ENCODE peak calls at places on chromosomes 4 and X, in five cellular contexts. G is psoas muscle, C is fibroblast of the aortic adventitia, D is cardiac fibroblast, T is fibroblast of lung. L is an unnamed sample.
A peak's percentile ranks its signal among the peaks of the same experiment; 100 is the strongest.

GRCh38 chr4:23717528-23718248 is 172.2 kb downstream of the PPARGC1A start:
- DNase-seq in G (no peak), D (peak; percentile 31), C (peak; percentile 6), T (peak; percentile 36), L (peak; percentile 48)

GRCh38 chrX:106932960-106933537 is 12.8 kb downstream of the CLDN2 start:
- DNase-seq in C (peak; percentile 71), T (no peak), G (no peak), D (peak; percentile 69), L (peak; percentile 75)

GRCh38 chr4:41890085-41890484 is 45.1 kb upstream of the TMEM33 start:
- DNase-seq in G (no peak), C (no peak), T (no peak), D (no peak), L (no peak)

GRCh38 chr4:85717366-85717765 is 242.4 kb downstream of the ARHGAP24 start:
- DNase-seq in T (no peak), D (peak; percentile 43), C (peak; percentile 58), G (no peak), L (no peak)

GRCh38 chr4:128924951-128925350 is 115.5 kb downstream of the JADE1 start:
- DNase-seq in D (peak; percentile 36), C (peak; percentile 4), T (peak; percentile 57), G (no peak), L (peak; percentile 16)

GRCh38 chr4:168516841-168517240 is 20.0 kb downstream of the PALLD start:
- DNase-seq in T (no peak), G (no peak), D (no peak), C (no peak), L (no peak)

GRCh38 chr4:2834001-2834921 is 9.4 kb upstream of the ADD1 start:
- DNase-seq in G (peak; percentile 42), D (no peak), C (no peak), T (no peak), L (no peak)

GRCh38 chr4:87657525-87657924 is 7.4 kb downstream of the DMP1 start:
- DNase-seq in C (peak; percentile 30), D (peak; percentile 23), T (peak; percentile 77), G (no peak), L (peak; percentile 66)

GRCh38 chr4:3417448-3417847 is 24.3 kb upstream of the HGFAC start:
- DNase-seq in C (no peak), G (peak; percentile 36), D (no peak), T (no peak), L (no peak)

GRCh38 chr4:37138789-37139188 is 105.8 kb upstream of the NWD2 start:
- DNase-seq in D (no peak), T (no peak), G (no peak), C (no peak), L (no peak)

GRCh38 chr4:83830138-83830537 is 294.2 kb downstream of the GPAT3 start:
- DNase-seq in G (no peak), T (no peak), C (peak; percentile 37), D (no peak), L (peak; percentile 48)

GRCh38 chr4:30396772-30397475 is 323.2 kb upstream of the PCDH7 start:
- DNase-seq in G (no peak), T (peak; percentile 54), C (peak; percentile 52), D (peak; percentile 50), L (peak; percentile 86)

GRCh38 chrX:135520022-135520552 is 373 bp upstream of the INTS6L start:
- DNase-seq in C (peak; percentile 72), D (peak; percentile 72), G (no peak), T (peak; percentile 82), L (peak; percentile 71)

GRCh38 chrX:118423558-118423957 is 72.1 kb upstream of the DOCK11 start:
- DNase-seq in C (no peak), T (no peak), G (no peak), D (no peak), L (no peak)

GRCh38 chr4:82903737-82904136 is 3.2 kb downstream of the THAP9 start:
- DNase-seq in C (no peak), G (no peak), D (no peak), T (no peak), L (no peak)

GRCh38 chr4:139171878-139172691 is 4.9 kb downstream of the ELF2 start:
- DNase-seq in T (peak; percentile 60), D (peak; percentile 48), C (peak; percentile 58), G (no peak), L (peak; percentile 60)

GRCh38 chr4:3293410-3294391 is 880 bp downstream of the RGS12 start:
- DNase-seq in C (no peak), G (no peak), T (no peak), D (no peak), L (no peak)

GRCh38 chr4:137700072-137700471 is 167.8 kb upstream of the PCDH18 start:
- DNase-seq in G (no peak), C (peak; percentile 85), D (peak; percentile 53), T (peak; percentile 47), L (peak; percentile 38)

GRCh38 chr4:110073045-110073845 is 125.2 kb downstream of the ELOVL6 start:
- DNase-seq in T (no peak), G (no peak), C (no peak), D (peak; percentile 62), L (peak; percentile 40)

DNA sequence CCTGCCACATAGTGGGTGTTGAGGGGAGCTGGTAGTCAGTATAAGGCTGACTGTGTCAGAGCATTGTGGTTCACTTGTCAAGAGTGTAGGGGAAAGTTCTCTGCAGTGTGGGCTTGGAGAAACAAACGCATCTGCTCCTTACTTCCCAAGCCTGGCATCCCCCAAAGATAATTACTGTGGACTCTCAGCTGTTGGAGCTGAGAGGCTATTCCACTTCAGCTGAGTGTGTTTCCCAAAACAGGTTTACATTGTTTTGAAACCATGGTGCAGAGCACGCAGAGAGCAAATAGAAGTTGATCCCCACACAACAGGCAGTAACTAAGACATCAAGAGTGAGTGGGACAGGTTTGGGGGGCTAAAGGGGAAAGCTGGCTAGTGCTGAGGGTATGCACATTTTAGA is 181.0 kb upstream of the EOLA2 start:
- DNase-seq in D (no peak), T (no peak), C (no peak), G (no peak), L (no peak)
- TF ChIP-seq CTCF in D (no peak), T (no peak), C (no peak), G (no peak), L (no peak)

GRCh38 chr4:6727943-6728250 is 11.9 kb downstream of the BLOC1S4 start:
- DNase-seq in D (no peak), G (no peak), C (no peak), T (peak; percentile 70), L (no peak)

GRCh38 chr4:6728320-6729029 is 12.5 kb downstream of the BLOC1S4 start:
- DNase-seq in T (no peak), G (no peak), C (no peak), D (no peak), L (no peak)

GRCh38 chr4:6724461-6725111 is 8.6 kb downstream of the BLOC1S4 start:
- DNase-seq in C (no peak), D (peak; percentile 42), G (no peak), T (peak; percentile 74), L (no peak)

GRCh38 chr4:6730603-6731300 is 14.8 kb downstream of the BLOC1S4 start:
- DNase-seq in G (no peak), C (no peak), D (no peak), T (no peak), L (no peak)

GRCh38 chr4:6727081-6727942 is 11.3 kb downstream of the BLOC1S4 start:
- DNase-seq in T (peak; percentile 73), G (no peak), C (peak; percentile 46), D (peak; percentile 37), L (peak; percentile 60)
- H3K4me3 ChIP-seq in T (no peak overlapping the region), G (no peak overlapping the region), C (no peak overlapping the region), D (no peak overlapping the region), L (no peak overlapping the region)

GRCh38 chr4:62408467-62408866 is 1208.3 kb downstream of the ADGRL3 start:
- DNase-seq in C (no peak), D (no peak), G (no peak), T (no peak), L (peak; percentile 25)
- TF ChIP-seq CTCF in C (no peak), D (no peak), G (no peak), T (no peak), L (peak; percentile 30)

GRCh38 chr4:62661821-62662220 is 1461.7 kb downstream of the ADGRL3 start:
- DNase-seq in T (no peak), D (no peak), C (no peak), G (no peak), L (no peak)
- H3K4me3 ChIP-seq in T (no peak overlapping the region), D (no peak overlapping the region), C (no peak overlapping the region), G (no peak overlapping the region), L (no peak overlapping the region)

DNA sequence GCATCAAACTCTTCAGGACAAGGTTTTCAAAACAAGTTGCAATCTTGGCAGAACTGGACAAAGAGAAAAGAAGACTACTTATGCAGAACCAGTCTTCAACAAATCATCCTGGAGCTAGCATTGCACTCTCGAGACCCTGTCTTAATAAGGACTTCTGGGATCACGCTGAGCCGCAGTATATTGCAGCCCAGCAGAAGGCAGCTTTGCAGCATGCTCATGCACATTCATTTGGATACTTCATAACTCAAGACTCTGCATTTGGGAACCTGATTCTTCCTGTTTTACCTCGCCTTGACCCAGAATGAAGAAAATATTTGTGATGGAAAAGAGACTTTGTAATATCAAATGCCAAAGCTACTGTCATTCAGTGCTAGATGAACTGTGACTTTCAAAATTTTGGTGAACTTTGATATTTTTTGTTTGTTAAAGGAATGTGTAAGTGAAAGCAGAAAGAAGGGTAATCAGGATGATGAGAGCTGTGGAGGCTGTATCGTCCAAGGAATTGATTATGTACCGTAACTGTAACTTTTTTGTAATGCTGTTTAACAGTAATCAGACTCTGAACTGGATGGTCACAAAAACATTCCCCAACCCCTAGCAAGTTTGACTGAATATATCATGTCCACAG is 27.2 kb downstream of the HSPA4L start:
- DNase-seq in G (no peak), C (peak; percentile 18), T (peak; percentile 10), D (peak; percentile 48), L (peak; percentile 33)
- TF ChIP-seq CTCF in G (no peak), C (peak; percentile 12), T (peak; percentile 32), D (peak; percentile 11), L (peak; percentile 25)

DNA sequence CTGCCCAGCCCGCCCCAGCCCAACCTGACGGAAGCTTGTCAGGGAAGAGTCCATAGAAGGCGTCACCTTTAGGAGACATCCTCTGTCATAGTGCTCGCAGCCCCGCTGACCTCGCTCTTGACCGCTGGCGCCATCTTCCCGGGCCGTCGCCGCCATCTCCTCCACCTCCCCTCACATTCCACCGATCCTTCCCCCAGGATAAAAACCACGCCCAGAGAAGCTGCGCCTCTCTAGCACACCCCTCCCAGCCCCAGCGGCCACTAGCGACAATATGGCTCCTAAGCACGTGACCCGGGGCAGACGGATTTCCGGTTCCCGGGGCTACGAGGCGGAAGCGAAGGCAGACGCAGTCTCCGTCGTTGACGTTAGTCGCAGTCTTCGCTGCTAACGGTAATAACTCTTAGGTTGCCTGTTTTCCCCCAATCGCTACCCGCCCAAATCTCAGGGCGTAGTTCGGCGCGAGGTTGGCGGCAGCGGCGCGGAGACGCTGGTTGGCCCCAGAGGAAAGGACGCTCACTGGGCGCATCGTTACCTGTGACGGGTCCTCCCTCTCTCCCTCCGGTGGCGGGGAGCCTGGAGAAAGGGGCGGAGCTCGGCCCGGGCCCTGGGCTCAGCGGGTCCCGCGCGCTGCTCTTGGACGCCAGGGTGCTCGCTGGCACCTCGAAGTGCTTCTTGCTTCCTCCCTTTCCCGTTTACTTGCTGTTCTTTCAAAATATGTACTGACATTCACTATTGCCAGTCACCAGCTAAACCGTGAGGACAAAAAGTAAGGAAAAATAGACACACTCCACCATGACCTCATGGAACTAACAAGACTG is at the start of the genes RCHY1 and THAP6:
- DNase-seq in C (peak; percentile 94), G (peak; percentile 96), D (peak; percentile 96), T (peak; percentile 95), L (peak; percentile 96)
- H3K4me3 ChIP-seq in C (peak within 1 kb of the TSS; percentile 96), G (peak within 1 kb of the TSS; percentile 80), D (peak within 1 kb of the TSS; percentile 85), T (peak within 1 kb of the TSS; percentile 97), L (peak within 1 kb of the TSS; percentile 92)

GRCh38 chr4:89283226-89283974 is 24.2 kb downstream of the GPRIN3 start:
- DNase-seq in D (no peak), T (peak; percentile 48), G (no peak), C (peak; percentile 9), L (peak; percentile 69)
- TF ChIP-seq CTCF in D (no peak), T (no peak), G (no peak), C (no peak), L (no peak)